ENCODE peak calls at places on chromosomes 1 and 21, in seven cellular contexts. S, O, D, F, A, Y and L are unnamed samples.

GRCh38 chr1:73310797-73311381 is 887.1 kb downstream of the LRRIQ3 start:
- DNase-seq in S (no peak), F (no peak), O (no peak), D (no peak), A (no peak), Y (no peak), L (no peak)

GRCh38 chr1:7378346-7379130 is 392.6 kb upstream of the VAMP3 start:
- DNase-seq in A (no peak), Y (no peak), O (no peak), D (no peak), F (no peak), S (no peak), L (no peak)

GRCh38 chr1:201172999-201173610 is 17.5 kb upstream of the IGFN1 start:
- DNase-seq in Y (no peak), S (no peak), A (no peak), D (peak; percentile 42), O (no peak), F (no peak), L (no peak)

GRCh38 chr1:234977891-234978396 is 150.7 kb downstream of the TOMM20 start:
- DNase-seq in D (no peak), S (no peak), A (no peak), F (no peak), O (no peak), Y (no peak), L (no peak)

GRCh38 chr1:64474639-64475038 is 4.7 kb downstream of the CACHD1 start:
- DNase-seq in F (no peak), A (no peak), O (no peak), S (no peak), D (peak; percentile 12), Y (no peak), L (peak; percentile 74)

GRCh38 chr1:66867501-66867900 is 57.2 kb downstream of the DNAI4 start:
- DNase-seq in D (no peak), A (no peak), Y (no peak), O (no peak), F (no peak), S (no peak), L (no peak)

GRCh38 chr1:9153152-9153551 is 24.2 kb upstream of the GPR157 start:
- DNase-seq in S (no peak), D (no peak), A (no peak), Y (no peak), O (no peak), F (no peak), L (no peak)

GRCh38 chr1:61951731-61952585 is 209.7 kb downstream of the PATJ start:
- DNase-seq in Y (no peak), A (no peak), S (no peak), D (no peak), O (no peak), F (no peak), L (no peak)

GRCh38 chr1:175481126-175482071 is 262.0 kb downstream of the TNR start:
- DNase-seq in D (peak; percentile 19), Y (no peak), A (no peak), S (peak; percentile 17), F (no peak), O (no peak), L (no peak)

GRCh38 chr1:1629430-1630190 is 2.4 kb upstream of the MMP23B start:
- DNase-seq in O (peak; percentile 87), S (peak; percentile 90), F (no peak), A (no peak), D (no peak), Y (no peak), L (peak; percentile 49)

GRCh38 chr1:3747522-3747848 is 4.8 kb upstream of the CCDC27 start:
- DNase-seq in A (no peak), S (no peak), O (no peak), D (no peak), F (no peak), Y (no peak), L (no peak)

GRCh38 chr1:172466795-172467407 is 23.0 kb upstream of the PIGC start:
- DNase-seq in O (no peak), A (no peak), D (no peak), S (no peak), F (no peak), Y (no peak), L (no peak)

GRCh38 chr1:153963850-153964331 is 554 bp upstream of the SLC39A1 start:
- DNase-seq in Y (no peak), O (peak; percentile 85), S (no peak), D (no peak), A (peak; percentile 86), F (peak; percentile 67), L (peak; percentile 73)

GRCh38 chr21:16179732-16180131 is 449.9 kb downstream of the USP25 start:
- DNase-seq in Y (no peak), O (no peak), S (no peak), A (no peak), D (no peak), F (no peak), L (no peak)

GRCh38 chr1:174942547-174943255 is 57.0 kb upstream of the CACYBP start:
- DNase-seq in O (no peak), A (no peak), F (no peak), S (no peak), D (no peak), Y (peak; percentile 32), L (no peak)

GRCh38 chr1:20280399-20280798 is 10.3 kb upstream of the VWA5B1 start:
- DNase-seq in D (no peak), F (no peak), Y (no peak), O (no peak), S (no peak), A (no peak), L (no peak)

GRCh38 chr1:15249032-15249601 is 2.1 kb downstream of the FHAD1 start:
- DNase-seq in S (peak; percentile 61), Y (no peak), A (no peak), O (no peak), D (no peak), F (no peak), L (no peak)

GRCh38 chr1:61993331-61993961 is 201.2 kb upstream of the L1TD1 start:
- DNase-seq in Y (no peak), F (no peak), A (no peak), S (no peak), D (no peak), O (no peak), L (no peak)

GRCh38 chr1:245247791-245248789 is 93.3 kb downstream of the KIF26B start:
- DNase-seq in S (no peak), O (no peak), F (no peak), Y (no peak), A (no peak), D (no peak), L (no peak)

GRCh38 chr21:26844258-26845065 is 747 bp downstream of the ADAMTS1 start:
- DNase-seq in S (no peak), D (peak; percentile 52), O (peak; percentile 89), A (no peak), Y (peak; percentile 21), F (peak; percentile 67), L (peak; percentile 57)

GRCh38 chr21:26847951-26848350 is 2.7 kb upstream of the ADAMTS1 start:
- DNase-seq in Y (no peak), F (no peak), A (no peak), O (no peak), S (no peak), D (no peak), L (no peak)

GRCh38 chr21:26845066-26845749 is at the start of gene ADAMTS1:
- DNase-seq in F (peak; percentile 93), D (peak; percentile 96), A (no peak), S (peak; percentile 40), Y (peak; percentile 91), O (peak; percentile 98), L (peak; percentile 82)

GRCh38 chr21:26845750-26846035 is 484 bp upstream of the ADAMTS1 start:
- DNase-seq in A (no peak), F (no peak), D (no peak), Y (no peak), S (no peak), O (no peak), L (no peak)

DNA sequence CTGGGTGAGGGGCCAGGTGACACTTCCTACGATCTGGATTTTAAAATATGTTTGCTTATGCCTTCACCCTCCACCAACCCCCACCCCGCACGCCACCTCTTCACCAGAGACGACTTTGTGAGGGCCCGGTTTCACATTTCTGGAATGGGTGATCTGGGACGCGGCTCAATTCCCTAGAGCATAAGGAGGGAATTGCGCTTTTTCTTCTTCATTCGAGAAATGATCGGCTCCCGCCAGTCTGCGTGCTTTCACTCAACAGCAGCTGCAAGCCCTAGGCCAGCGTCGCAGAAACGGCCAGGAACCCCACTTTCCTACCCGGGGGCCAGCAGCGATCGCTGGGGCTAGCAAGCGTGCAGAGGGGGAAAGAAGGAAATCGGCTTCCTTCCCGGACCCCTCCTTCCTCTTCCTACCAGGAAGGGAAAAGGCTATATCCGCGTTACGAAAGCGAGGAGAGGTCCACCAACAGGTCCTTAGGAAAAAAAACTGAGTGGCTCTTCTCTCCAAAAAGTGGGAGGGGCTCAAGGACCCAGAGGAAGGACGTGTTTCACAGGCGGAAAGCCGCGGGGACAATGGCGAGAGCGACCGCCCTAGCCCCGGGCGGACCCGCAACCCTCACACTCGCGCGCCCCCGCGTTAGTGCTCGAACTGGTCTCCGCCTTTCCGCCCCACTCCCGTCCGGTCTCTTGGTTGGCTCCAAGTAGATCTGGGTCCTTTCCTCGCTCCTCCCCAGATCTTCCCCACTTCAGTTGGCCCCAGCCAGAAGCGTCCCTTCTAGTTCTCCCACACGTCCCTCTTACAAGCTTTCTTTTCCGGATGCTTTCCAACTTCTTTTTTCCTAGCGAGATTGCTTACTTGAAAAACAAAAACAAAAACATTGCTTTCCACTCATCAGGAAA is 1.1 kb upstream of the ADAMTS1 start:
- DNase-seq in S (no peak), A (no peak), O (peak; percentile 98), D (peak; percentile 86), Y (peak; percentile 80), F (peak; percentile 75), L (peak; percentile 78)
- TF ChIP-seq CTCF in S (no peak), A (no peak), O (peak; percentile 1), D (peak; percentile 39), Y (peak; percentile 5), F (no peak), L (no peak)

GRCh38 chr1:193755441-193755840 is 569.0 kb upstream of the B3GALT2 start:
- DNase-seq in S (no peak), D (no peak), O (no peak), Y (no peak), F (no peak), A (no peak), L (no peak)

GRCh38 chr1:193753038-193753756 is 566.8 kb upstream of the B3GALT2 start:
- DNase-seq in O (no peak), F (no peak), Y (no peak), A (no peak), S (no peak), D (no peak), L (no peak)

GRCh38 chr1:193749868-193750267 is 563.5 kb upstream of the B3GALT2 start:
- DNase-seq in A (no peak), F (no peak), D (no peak), S (no peak), O (no peak), Y (no peak), L (no peak)

GRCh38 chr1:193754732-193755427 is 568.5 kb upstream of the B3GALT2 start:
- DNase-seq in F (no peak), A (peak; percentile 63), S (no peak), O (no peak), Y (no peak), D (peak; percentile 19), L (no peak)
- TF ChIP-seq CTCF in F (no peak), A (no peak), S (peak; percentile 18), O (peak; percentile 13), Y (no peak), D (peak; percentile 42), L (peak; percentile 20)

GRCh38 chr1:110118636-110119396 is 6.6 kb downstream of the UBL4B start:
- DNase-seq in Y (no peak), O (no peak), S (no peak), F (no peak), A (no peak), D (no peak), L (no peak)
- TF ChIP-seq CTCF in Y (no peak), O (no peak), S (no peak), F (no peak), A (no peak), D (no peak), L (no peak)

GRCh38 chr1:50420689-50421365 is 2.4 kb downstream of the DMRTA2 start:
- DNase-seq in D (no peak), A (no peak), S (no peak), Y (no peak), O (no peak), F (peak; percentile 54), L (no peak)
- TF ChIP-seq CTCF in D (no peak), A (no peak), S (no peak), Y (no peak), O (no peak), F (no peak), L (no peak)